ENCODE peak calls at places on chromosomes 4 and X, in ten cellular contexts. U is erythroblast, L is foreskin fibroblast, H is AG09309, R is BE2C, K is hepatocyte, N is GM20000, I is nephron progenitor cell, B is left cardiac atrium, C is T-helper 17 cell. E is an unnamed sample.

GRCh38 chr4:8293131-8293975 is 23.8 kb downstream of the HTRA3 start:
- DNase-seq in U (no peak), L (no peak), H (no peak), R (peak; percentile 8), K (no peak), N (no peak), I (no peak), B (peak; percentile 16), C (no peak), E (peak; percentile 5)

GRCh38 chrX:1443496-1444075 is 9.1 kb downstream of the ASMTL start:
- DNase-seq in U (no peak), L (no peak), H (no peak), R (no peak), K (no peak), N (no peak), I (no peak), B (peak; percentile 13), C (no peak), E (no peak)

GRCh38 chr4:4639370-4639769 is 97.5 kb upstream of the STX18 start:
- DNase-seq in U (no peak), L (no peak), H (no peak), R (no peak), K (no peak), N (no peak), I (no peak), B (no peak), C (no peak), E (no peak)

GRCh38 chrX:54560411-54560810 is 30.4 kb downstream of the GNL3L start:
- DNase-seq in U (no peak), L (no peak), H (no peak), R (peak; percentile 18), K (no peak), N (no peak), I (no peak), B (no peak), C (no peak), E (no peak)

GRCh38 chrX:126165721-126166401 is at the start of gene DCAF12L2:
- DNase-seq in U (peak; percentile 0), L (no peak), H (no peak), R (no peak), K (peak; percentile 23), N (no peak), I (peak; percentile 54), B (peak; percentile 21), C (no peak), E (peak; percentile 52)

GRCh38 chr4:139300431-139301142 is 718 bp upstream of the NAA15 start:
- DNase-seq in U (peak; percentile 84), L (peak; percentile 65), H (no peak), R (peak; percentile 18), K (peak; percentile 68), N (no peak), I (peak; percentile 13), B (no peak), C (no peak), E (no peak)

GRCh38 chr4:183118585-183118984 is 19.5 kb downstream of the WWC2 start:
- DNase-seq in U (no peak), L (peak; percentile 74), H (peak; percentile 70), R (no peak), K (no peak), N (no peak), I (no peak), B (no peak), C (no peak), E (no peak)

GRCh38 chr4:75432683-75433082 is 81.5 kb downstream of the RCHY1 start:
- DNase-seq in U (peak; percentile 45), L (peak; percentile 0), H (no peak), R (peak; percentile 22), K (peak; percentile 19), N (no peak), I (no peak), B (no peak), C (no peak), E (no peak)

GRCh38 chrX:78571849-78572248 is 87.3 kb downstream of the RTL3 start:
- DNase-seq in U (no peak), L (no peak), H (no peak), R (no peak), K (no peak), N (no peak), I (no peak), B (no peak), C (no peak), E (no peak)

GRCh38 chr4:40672528-40673522 is 43.2 kb upstream of the RBM47 start:
- DNase-seq in U (peak; percentile 5), L (peak; percentile 38), H (peak; percentile 97), R (no peak), K (peak; percentile 81), N (peak; percentile 63), I (no peak), B (no peak), C (no peak), E (no peak)

GRCh38 chrX:22126311-22126710 is 94.2 kb downstream of the PHEX start:
- DNase-seq in U (no peak), L (no peak), H (no peak), R (no peak), K (no peak), N (no peak), I (no peak), B (no peak), C (no peak), E (no peak)

GRCh38 chr4:16029329-16029728 is 54.5 kb downstream of the PROM1 start:
- DNase-seq in U (no peak), L (peak; percentile 39), H (peak; percentile 21), R (no peak), K (no peak), N (no peak), I (peak; percentile 13), B (no peak), C (no peak), E (no peak)

GRCh38 chr4:53012738-53013137 is 150.6 kb downstream of the RASL11B start:
- DNase-seq in U (no peak), L (peak; percentile 32), H (no peak), R (no peak), K (peak; percentile 34), N (peak; percentile 25), I (no peak), B (no peak), C (no peak), E (no peak)

GRCh38 chr4:6474053-6474568 is 1.7 kb upstream of the PPP2R2C start:
- DNase-seq in U (peak; percentile 56), L (no peak), H (no peak), R (peak; percentile 33), K (no peak), N (no peak), I (no peak), B (no peak), C (no peak), E (peak; percentile 52)

GRCh38 chr4:11904991-11905760 is 476.5 kb upstream of the HS3ST1 start:
- DNase-seq in U (no peak), L (no peak), H (no peak), R (no peak), K (no peak), N (no peak), I (no peak), B (peak; percentile 40), C (no peak), E (no peak)

GRCh38 chr4:8472689-8473197 is 32.2 kb downstream of the TRMT44 start:
- DNase-seq in U (no peak), L (peak; percentile 90), H (peak; percentile 99), R (no peak), K (peak; percentile 62), N (no peak), I (peak; percentile 28), B (no peak), C (no peak), E (no peak)

E was measured in glutamatergic neuron.